ENCODE peak calls at places on chromosomes 2 and 18, in ten cellular contexts. One of them, this sample, is unnamed.

GRCh38 chr18:63207825-63208224 is 111.7 kb downstream of the BCL2 start:
- DNase-seq in H1: no peak
- DNase-seq in A549: no peak
- DNase-seq in WERI-Rb-1: no peak
- DNase-seq in tibial nerve: no peak
- DNase-seq in pancreas: no peak
- DNase-seq in HCT116: no peak
- DNase-seq in thoracic aorta: no peak
- DNase-seq in tibial artery: no peak
- DNase-seq in breast epithelium: no peak
- DNase-seq in this sample: no peak

GRCh38 chr2:47301277-47301618 is 101.7 kb upstream of the MSH2 start:
- DNase-seq in thoracic aorta: no peak
- DNase-seq in pancreas: no peak
- DNase-seq in tibial artery: no peak
- DNase-seq in tibial nerve: no peak
- DNase-seq in H1: no peak
- DNase-seq in breast epithelium: no peak
- DNase-seq in WERI-Rb-1: no peak
- DNase-seq in A549: no peak
- DNase-seq in HCT116: no peak
- DNase-seq in this sample: no peak

GRCh38 chr2:121611730-121612705 is 37.2 kb downstream of the CLASP1 start:
- DNase-seq in HCT116: no peak
- DNase-seq in pancreas: no peak
- DNase-seq in WERI-Rb-1: no peak
- DNase-seq in thoracic aorta: no peak
- DNase-seq in tibial nerve: no peak
- DNase-seq in A549: no peak
- DNase-seq in tibial artery: no peak
- DNase-seq in H1: no peak
- DNase-seq in breast epithelium: no peak
- DNase-seq in this sample: no peak

GRCh38 chr2:14781148-14781547 is 148.6 kb downstream of the LRATD1 start:
- DNase-seq in pancreas: no peak
- DNase-seq in tibial artery: no peak
- DNase-seq in H1: no peak
- DNase-seq in tibial nerve: no peak
- DNase-seq in breast epithelium: no peak
- DNase-seq in HCT116: no peak
- DNase-seq in A549: no peak
- DNase-seq in WERI-Rb-1: no peak
- DNase-seq in thoracic aorta: no peak
- DNase-seq in this sample: no peak

GRCh38 chr2:17644997-17645715 is 104.7 kb downstream of the VSNL1 start:
- DNase-seq in H1: no peak
- DNase-seq in tibial artery: no peak
- DNase-seq in tibial nerve: no peak
- DNase-seq in HCT116: no peak
- DNase-seq in A549: no peak
- DNase-seq in pancreas: no peak
- DNase-seq in thoracic aorta: no peak
- DNase-seq in WERI-Rb-1: no peak
- DNase-seq in breast epithelium: no peak
- DNase-seq in this sample: no peak

GRCh38 chr2:102979429-102979828 is 217.6 kb downstream of the TMEM182 start:
- DNase-seq in thoracic aorta: no peak
- DNase-seq in H1: no peak
- DNase-seq in HCT116: no peak
- DNase-seq in WERI-Rb-1: no peak
- DNase-seq in tibial artery: no peak
- DNase-seq in breast epithelium: no peak
- DNase-seq in A549: no peak
- DNase-seq in tibial nerve: no peak
- DNase-seq in pancreas: no peak
- DNase-seq in this sample: no peak

GRCh38 chr2:150997066-150997465 is 264.6 kb downstream of the RBM43 start:
- DNase-seq in breast epithelium: no peak
- DNase-seq in A549: no peak
- DNase-seq in HCT116: no peak
- DNase-seq in H1: no peak
- DNase-seq in thoracic aorta: no peak
- DNase-seq in tibial nerve: no peak
- DNase-seq in tibial artery: no peak
- DNase-seq in pancreas: no peak
- DNase-seq in WERI-Rb-1: no peak
- DNase-seq in this sample: no peak

GRCh38 chr2:24822049-24822706 is 29.0 kb downstream of the CENPO start:
- DNase-seq in breast epithelium: no peak
- DNase-seq in WERI-Rb-1: no peak
- DNase-seq in A549: no peak
- DNase-seq in H1: peak; percentile 62
- DNase-seq in tibial artery: no peak
- DNase-seq in pancreas: no peak
- DNase-seq in thoracic aorta: no peak
- DNase-seq in tibial nerve: no peak
- DNase-seq in HCT116: no peak
- DNase-seq in this sample: no peak

GRCh38 chr18:45920367-45920766 is 46.8 kb downstream of the EPG5 start:
- DNase-seq in breast epithelium: peak; percentile 91
- DNase-seq in H1: no peak
- DNase-seq in tibial nerve: peak; percentile 61
- DNase-seq in pancreas: peak; percentile 93
- DNase-seq in tibial artery: peak; percentile 83
- DNase-seq in A549: no peak
- DNase-seq in thoracic aorta: peak; percentile 20
- DNase-seq in HCT116: no peak
- DNase-seq in WERI-Rb-1: no peak
- DNase-seq in this sample: peak; percentile 15

GRCh38 chr2:71716697-71717624 is 263.6 kb downstream of the DYSF start:
- DNase-seq in tibial nerve: peak; percentile 63
- DNase-seq in H1: no peak
- DNase-seq in thoracic aorta: peak; percentile 94
- DNase-seq in tibial artery: peak; percentile 94
- DNase-seq in breast epithelium: peak; percentile 66
- DNase-seq in WERI-Rb-1: peak; percentile 6
- DNase-seq in HCT116: peak; percentile 10
- DNase-seq in A549: no peak
- DNase-seq in pancreas: no peak
- DNase-seq in this sample: no peak

GRCh38 chr2:65856423-65856822 is 424.0 kb upstream of the SPRED2 start:
- DNase-seq in thoracic aorta: no peak
- DNase-seq in pancreas: no peak
- DNase-seq in HCT116: no peak
- DNase-seq in WERI-Rb-1: no peak
- DNase-seq in breast epithelium: no peak
- DNase-seq in H1: no peak
- DNase-seq in tibial nerve: no peak
- DNase-seq in tibial artery: no peak
- DNase-seq in A549: no peak
- DNase-seq in this sample: no peak

GRCh38 chr2:26178246-26178645 is 5.4 kb downstream of the GAREM2 start:
- DNase-seq in thoracic aorta: no peak
- DNase-seq in pancreas: no peak
- DNase-seq in tibial artery: no peak
- DNase-seq in tibial nerve: no peak
- DNase-seq in A549: no peak
- DNase-seq in WERI-Rb-1: no peak
- DNase-seq in breast epithelium: no peak
- DNase-seq in H1: no peak
- DNase-seq in HCT116: no peak
- DNase-seq in this sample: no peak

GRCh38 chr2:47241715-47242114 is 86.6 kb upstream of the STPG4 start:
- DNase-seq in breast epithelium: no peak
- DNase-seq in pancreas: no peak
- DNase-seq in A549: no peak
- DNase-seq in tibial nerve: no peak
- DNase-seq in tibial artery: no peak
- DNase-seq in WERI-Rb-1: no peak
- DNase-seq in thoracic aorta: no peak
- DNase-seq in HCT116: no peak
- DNase-seq in H1: no peak
- DNase-seq in this sample: no peak

GRCh38 chr18:79208882-79209281 is 139.7 kb downstream of the ATP9B start:
- DNase-seq in WERI-Rb-1: no peak
- DNase-seq in thoracic aorta: no peak
- DNase-seq in breast epithelium: no peak
- DNase-seq in A549: no peak
- DNase-seq in H1: no peak
- DNase-seq in tibial nerve: no peak
- DNase-seq in HCT116: no peak
- DNase-seq in pancreas: peak; percentile 80
- DNase-seq in tibial artery: no peak
- DNase-seq in this sample: no peak

GRCh38 chr2:233061007-233061590 is 957 bp downstream of the INPP5D start:
- DNase-seq in thoracic aorta: no peak
- DNase-seq in pancreas: no peak
- DNase-seq in A549: no peak
- DNase-seq in breast epithelium: peak; percentile 37
- DNase-seq in tibial artery: no peak
- DNase-seq in tibial nerve: no peak
- DNase-seq in WERI-Rb-1: no peak
- DNase-seq in H1: no peak
- DNase-seq in HCT116: no peak
- DNase-seq in this sample: no peak
- H3K27ac ChIP-seq in thoracic aorta: no peak overlapping the region
- H3K27ac ChIP-seq in pancreas: no peak overlapping the region
- H3K27ac ChIP-seq in A549: no peak overlapping the region
- H3K27ac ChIP-seq in breast epithelium: peak overlapping the region; percentile 85
- H3K27ac ChIP-seq in tibial artery: no peak overlapping the region
- H3K27ac ChIP-seq in tibial nerve: peak overlapping the region; percentile 79
- H3K27ac ChIP-seq in WERI-Rb-1: no peak overlapping the region
- H3K27ac ChIP-seq in H1: no peak overlapping the region
- H3K27ac ChIP-seq in HCT116: no peak overlapping the region
- H3K27ac ChIP-seq in this sample: peak overlapping the region; percentile 68

GRCh38 chr2:5693288-5694015 is 1.3 kb downstream of the SOX11 start:
- DNase-seq in pancreas: peak; percentile 71
- DNase-seq in tibial nerve: no peak
- DNase-seq in WERI-Rb-1: peak; percentile 57
- DNase-seq in A549: no peak
- DNase-seq in breast epithelium: no peak
- DNase-seq in tibial artery: no peak
- DNase-seq in thoracic aorta: no peak
- DNase-seq in H1: no peak
- DNase-seq in HCT116: no peak
- DNase-seq in this sample: peak; percentile 19

GRCh38 chr2:5694016-5694690 is 2.0 kb downstream of the SOX11 start:
- DNase-seq in A549: no peak
- DNase-seq in tibial artery: no peak
- DNase-seq in tibial nerve: no peak
- DNase-seq in breast epithelium: no peak
- DNase-seq in HCT116: no peak
- DNase-seq in WERI-Rb-1: peak; percentile 42
- DNase-seq in H1: no peak
- DNase-seq in thoracic aorta: no peak
- DNase-seq in pancreas: no peak
- DNase-seq in this sample: no peak

GRCh38 chr2:5690718-5691658 is 1.2 kb upstream of the SOX11 start:
- DNase-seq in pancreas: peak; percentile 45
- DNase-seq in WERI-Rb-1: peak; percentile 93
- DNase-seq in breast epithelium: no peak
- DNase-seq in A549: no peak
- DNase-seq in thoracic aorta: no peak
- DNase-seq in tibial artery: no peak
- DNase-seq in tibial nerve: no peak
- DNase-seq in HCT116: no peak
- DNase-seq in H1: no peak
- DNase-seq in this sample: peak; percentile 8

GRCh38 chr2:5691659-5692529 is at the start of gene SOX11:
- DNase-seq in HCT116: no peak
- DNase-seq in A549: no peak
- DNase-seq in H1: peak; percentile 74
- DNase-seq in tibial artery: no peak
- DNase-seq in WERI-Rb-1: peak; percentile 99
- DNase-seq in thoracic aorta: no peak
- DNase-seq in pancreas: peak; percentile 48
- DNase-seq in tibial nerve: no peak
- DNase-seq in breast epithelium: no peak
- DNase-seq in this sample: peak; percentile 86

DNA sequence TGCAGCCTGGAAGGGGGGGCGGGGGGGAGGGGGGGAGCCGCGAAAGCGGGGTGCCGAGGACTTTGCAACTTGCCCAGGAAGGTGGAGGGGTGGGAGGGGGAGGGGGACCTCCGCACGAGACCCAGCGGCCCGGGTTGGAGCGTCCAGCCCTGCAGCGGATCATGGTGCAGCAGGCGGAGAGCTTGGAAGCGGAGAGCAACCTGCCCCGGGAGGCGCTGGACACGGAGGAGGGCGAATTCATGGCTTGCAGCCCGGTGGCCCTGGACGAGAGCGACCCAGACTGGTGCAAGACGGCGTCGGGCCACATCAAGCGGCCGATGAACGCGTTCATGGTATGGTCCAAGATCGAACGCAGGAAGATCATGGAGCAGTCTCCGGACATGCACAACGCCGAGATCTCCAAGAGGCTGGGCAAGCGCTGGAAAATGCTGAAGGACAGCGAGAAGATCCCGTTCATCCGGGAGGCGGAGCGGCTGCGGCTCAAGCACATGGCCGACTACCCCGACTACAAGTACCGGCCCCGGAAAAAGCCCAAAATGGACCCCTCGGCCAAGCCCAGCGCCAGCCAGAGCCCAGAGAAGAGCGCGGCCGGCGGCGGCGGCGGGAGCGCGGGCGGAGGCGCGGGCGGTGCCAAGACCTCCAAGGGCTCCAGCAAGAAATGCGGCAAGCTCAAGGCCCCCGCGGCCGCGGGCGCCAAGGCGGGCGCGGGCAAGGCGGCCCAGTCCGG is 540 bp downstream of the SOX11 start:
- DNase-seq in tibial artery: no peak
- DNase-seq in HCT116: no peak
- DNase-seq in pancreas: peak; percentile 74
- DNase-seq in breast epithelium: no peak
- DNase-seq in tibial nerve: no peak
- DNase-seq in H1: no peak
- DNase-seq in thoracic aorta: no peak
- DNase-seq in A549: no peak
- DNase-seq in WERI-Rb-1: peak; percentile 78
- DNase-seq in this sample: no peak
- H3K27ac ChIP-seq in tibial artery: no peak overlapping the region
- H3K27ac ChIP-seq in HCT116: no peak overlapping the region
- H3K27ac ChIP-seq in pancreas: no peak overlapping the region
- H3K27ac ChIP-seq in breast epithelium: no peak overlapping the region
- H3K27ac ChIP-seq in tibial nerve: no peak overlapping the region
- H3K27ac ChIP-seq in H1: peak overlapping the region; percentile 75
- H3K27ac ChIP-seq in thoracic aorta: no peak overlapping the region
- H3K27ac ChIP-seq in A549: no peak overlapping the region
- H3K27ac ChIP-seq in WERI-Rb-1: peak overlapping the region; percentile 98
- H3K27ac ChIP-seq in this sample: no peak overlapping the region

GRCh38 chr2:55880416-55881143 is 43.0 kb downstream of the EFEMP1 start:
- DNase-seq in A549: no peak
- DNase-seq in WERI-Rb-1: no peak
- DNase-seq in H1: no peak
- DNase-seq in tibial artery: no peak
- DNase-seq in breast epithelium: no peak
- DNase-seq in pancreas: no peak
- DNase-seq in HCT116: no peak
- DNase-seq in thoracic aorta: no peak
- DNase-seq in tibial nerve: no peak
- DNase-seq in this sample: no peak
- H3K27ac ChIP-seq in A549: no peak overlapping the region
- H3K27ac ChIP-seq in WERI-Rb-1: no peak overlapping the region
- H3K27ac ChIP-seq in H1: no peak overlapping the region
- H3K27ac ChIP-seq in tibial artery: peak overlapping the region; percentile 39
- H3K27ac ChIP-seq in breast epithelium: peak overlapping the region; percentile 56
- H3K27ac ChIP-seq in pancreas: no peak overlapping the region
- H3K27ac ChIP-seq in HCT116: no peak overlapping the region
- H3K27ac ChIP-seq in thoracic aorta: peak overlapping the region; percentile 12
- H3K27ac ChIP-seq in tibial nerve: peak overlapping the region; percentile 44
- H3K27ac ChIP-seq in this sample: no peak overlapping the region

GRCh38 chr2:172012688-172013358 is 13.1 kb downstream of the METAP1D start:
- DNase-seq in tibial nerve: no peak
- DNase-seq in A549: no peak
- DNase-seq in HCT116: no peak
- DNase-seq in tibial artery: no peak
- DNase-seq in WERI-Rb-1: peak; percentile 41
- DNase-seq in breast epithelium: no peak
- DNase-seq in thoracic aorta: no peak
- DNase-seq in H1: no peak
- DNase-seq in pancreas: no peak
- DNase-seq in this sample: no peak
- H3K27ac ChIP-seq in tibial nerve: no peak overlapping the region
- H3K27ac ChIP-seq in A549: no peak overlapping the region
- H3K27ac ChIP-seq in HCT116: no peak overlapping the region
- H3K27ac ChIP-seq in tibial artery: no peak overlapping the region
- H3K27ac ChIP-seq in WERI-Rb-1: no peak overlapping the region
- H3K27ac ChIP-seq in breast epithelium: no peak overlapping the region
- H3K27ac ChIP-seq in thoracic aorta: no peak overlapping the region
- H3K27ac ChIP-seq in H1: no peak overlapping the region
- H3K27ac ChIP-seq in pancreas: peak overlapping the region; percentile 47
- H3K27ac ChIP-seq in this sample: no peak overlapping the region